ENCODE peak calls at places on chromosomes 16 and 17, in eight cellular contexts. F, G, D, W, S, K, B and I are unnamed samples.

GRCh38 chr16:65010136-65010535 is 111.7 kb downstream of the CDH11 start:
- DNase-seq in F (no peak), D (no peak), K (no peak), G (no peak), B (no peak), W (no peak), S (no peak), I (no peak)

GRCh38 chr17:63275968-63276349 is 170.1 kb downstream of the CYB561 start:
- DNase-seq in S (no peak), D (peak), W (no peak), B (no peak), K (no peak), G (no peak), F (no peak), I (no peak)

GRCh38 chr16:85753559-85753958 is 2.7 kb upstream of the C16orf74 start:
- DNase-seq in F (no peak), S (no peak), G (no peak), K (no peak), W (no peak), B (no peak), D (no peak), I (no peak)

GRCh38 chr17:8059131-8059530 is 20.3 kb downstream of the ALOX15B start:
- DNase-seq in B (no peak), G (no peak), W (no peak), K (no peak), F (no peak), D (no peak), S (no peak), I (no peak)

GRCh38 chr17:74862108-74862901 is 2.6 kb upstream of the GRIN2C start:
- DNase-seq in F (peak), G (peak), B (peak), D (no peak), S (peak), W (peak), K (peak), I (no peak)

GRCh38 chr17:20206068-20206467 is 196.9 kb downstream of the SPECC1 start:
- DNase-seq in K (no peak), G (no peak), F (no peak), S (no peak), D (no peak), B (no peak), W (no peak), I (no peak)

GRCh38 chr17:45364531-45365390 is 47.9 kb upstream of the MAP3K14 start:
- DNase-seq in K (no peak), G (no peak), B (peak), W (no peak), S (no peak), F (no peak), D (no peak), I (no peak)

GRCh38 chr17:10292057-10292931 is 80.5 kb downstream of the MYH13 start:
- DNase-seq in S (peak), B (peak), W (no peak), F (peak), K (no peak), D (no peak), G (peak), I (no peak)

GRCh38 chr17:58960068-58960467 is 146.6 kb downstream of the TRIM37 start:
- DNase-seq in G (peak), W (no peak), S (peak), D (peak), K (no peak), F (no peak), B (peak), I (no peak)

GRCh38 chr17:55294042-55294751 is 29.4 kb downstream of the HLF start:
- DNase-seq in K (no peak), B (no peak), D (no peak), G (no peak), W (peak), F (no peak), S (peak), I (no peak)

GRCh38 chr17:63102034-63102433 is 136.0 kb downstream of the TANC2 start:
- DNase-seq in K (no peak), B (peak), G (no peak), W (no peak), D (no peak), S (no peak), F (no peak), I (no peak)

GRCh38 chr17:50095626-50096037 is 481 bp downstream of the PDK2 start:
- DNase-seq in W (no peak), G (no peak), B (peak), K (no peak), S (no peak), F (no peak), D (no peak), I (no peak)

GRCh38 chr17:68906638-68907037 is 48.6 kb downstream of the ABCA8 start:
- DNase-seq in F (no peak), D (peak), K (no peak), G (no peak), W (no peak), S (no peak), B (peak), I (no peak)

GRCh38 chr16:84689126-84689525 is 10.7 kb upstream of the USP10 start:
- DNase-seq in S (peak), D (peak), F (no peak), B (no peak), K (no peak), G (no peak), W (no peak), I (peak)

GRCh38 chr17:60506312-60506711 is 19.7 kb downstream of the APPBP2 start:
- DNase-seq in B (no peak), G (peak), W (no peak), F (no peak), D (peak), S (peak), K (no peak), I (no peak)

GRCh38 chr17:74512624-74513084 is 18.6 kb downstream of the CD300LB start:
- DNase-seq in B (no peak), F (no peak), K (no peak), D (no peak), G (no peak), W (no peak), S (peak), I (no peak)

GRCh38 chr17:6496116-6496481 is 51.8 kb downstream of the PIMREG start:
- DNase-seq in W (no peak), S (no peak), K (no peak), D (no peak), F (no peak), G (no peak), B (peak), I (no peak)

GRCh38 chr16:88875703-88876234 is 9.3 kb upstream of the PABPN1L start:
- DNase-seq in W (no peak), F (no peak), D (no peak), S (no peak), G (no peak), B (no peak), K (no peak), I (no peak)

GRCh38 chr16:46932802-46933201 is 40.7 kb downstream of the DNAJA2 start:
- DNase-seq in B (peak), G (no peak), F (no peak), K (no peak), W (peak), S (no peak), D (no peak), I (no peak)

GRCh38 chr16:56603589-56603988 is 4.8 kb upstream of the MT2A start:
- DNase-seq in S (peak), G (peak), K (no peak), W (no peak), B (peak), D (peak), F (no peak), I (no peak)

GRCh38 chr16:31513126-31513525 is 4.9 kb upstream of the RUSF1 start:
- DNase-seq in W (no peak), F (no peak), K (no peak), S (peak), B (no peak), D (peak), G (no peak), I (no peak)

GRCh38 chr16:66552288-66553143 is at the start of gene CKLF:
- DNase-seq in D (peak), G (peak), S (peak), F (peak), B (peak), K (peak), W (peak), I (peak)

GRCh38 chr17:54882950-54883349 is 17.7 kb upstream of the TOM1L1 start:
- DNase-seq in F (no peak), K (no peak), B (no peak), D (no peak), W (no peak), G (no peak), S (no peak), I (no peak)

GRCh38 chr17:57988301-57989010 is 402 bp upstream of the VEZF1 start:
- DNase-seq in F (peak), S (peak), K (peak), W (peak), G (peak), D (peak), B (peak), I (no peak)

GRCh38 chr16:53908731-53909130 is 204.8 kb downstream of the FTO start:
- DNase-seq in F (no peak), D (no peak), W (no peak), B (no peak), S (no peak), G (no peak), K (no peak), I (no peak)

GRCh38 chr16:13064821-13065220 is 163.4 kb downstream of the SHISA9 start:
- DNase-seq in D (no peak), S (no peak), G (no peak), K (no peak), F (no peak), B (peak), W (no peak), I (no peak)

GRCh38 chr16:3696425-3697218 is 20.7 kb downstream of the TRAP1 start:
- DNase-seq in K (no peak), D (peak), W (no peak), S (peak), F (no peak), B (no peak), G (no peak), I (no peak)

GRCh38 chr16:68436581-68436980 is 11.7 kb downstream of the SMPD3 start:
- DNase-seq in B (peak), W (no peak), K (no peak), S (no peak), D (no peak), G (no peak), F (no peak), I (no peak)

GRCh38 chr17:21200590-21201301 is 13.2 kb downstream of the TMEM11 start:
- DNase-seq in F (no peak), S (no peak), B (no peak), W (no peak), G (no peak), K (no peak), D (no peak), I (no peak)

GRCh38 chr16:49631521-49632041 is 224.3 kb downstream of the ZNF423 start:
- DNase-seq in D (no peak), W (no peak), F (no peak), G (no peak), B (no peak), K (no peak), S (peak), I (no peak)

GRCh38 chr17:80104956-80105375 is 3.6 kb downstream of the GAA start:
- DNase-seq in S (no peak), W (no peak), B (no peak), F (no peak), K (no peak), D (no peak), G (no peak), I (no peak)

GRCh38 chr17:77512062-77512946 is 371.5 kb downstream of the SEC14L1 start:
- DNase-seq in G (no peak), K (no peak), D (no peak), B (no peak), W (no peak), F (no peak), S (no peak), I (no peak)

GRCh38 chr17:67646472-67646871 is 71.3 kb upstream of the NOL11 start:
- DNase-seq in S (no peak), K (no peak), G (no peak), B (no peak), D (no peak), F (no peak), W (no peak), I (no peak)

GRCh38 chr17:49851387-49852291 is 3.8 kb upstream of the TAC4 start:
- DNase-seq in W (peak), G (no peak), D (peak), F (peak), B (peak), S (peak), K (peak), I (no peak)

GRCh38 chr17:81285179-81285878 is 9.8 kb downstream of the SLC38A10 start:
- DNase-seq in S (peak), W (peak), D (no peak), K (no peak), B (no peak), G (no peak), F (peak), I (peak)